ENCODE peak calls at places on chromosomes 13 and 19, in five cellular contexts. G is natural killer cell, J is testis, X is NCI-H187, Q is KG1. P is an unnamed sample.

GRCh38 chr13:44919103-44919804 is 70.0 kb downstream of the NUFIP1 start:
- DNase-seq in G (no peak), J (no peak), X (no peak), Q (no peak), P (no peak)

GRCh38 chr13:49499889-49500660 is 4.3 kb downstream of the PHF11 start:
- DNase-seq in G (no peak), J (no peak), X (no peak), Q (no peak), P (no peak)

GRCh38 chr13:30319703-30320102 is 12.4 kb upstream of the KATNAL1 start:
- DNase-seq in G (no peak), J (no peak), X (no peak), Q (no peak), P (no peak)

GRCh38 chr19:3479177-3479818 is 1.0 kb downstream of the SMIM24 start:
- DNase-seq in G (peak), J (peak), X (no peak), Q (peak), P (no peak)

GRCh38 chr13:79745141-79745540 is 264.2 kb downstream of the NDFIP2 start:
- DNase-seq in G (no peak), J (no peak), X (no peak), Q (no peak), P (no peak)

GRCh38 chr13:44692173-44692713 is 116.1 kb upstream of the TSC22D1 start:
- DNase-seq in G (no peak), J (no peak), X (no peak), Q (no peak), P (no peak)

GRCh38 chr19:18418034-18418724 is 1.0 kb upstream of the SSBP4 start:
- DNase-seq in G (no peak), J (no peak), X (no peak), Q (no peak), P (no peak)

GRCh38 chr19:4847190-4847973 is 15.9 kb upstream of the TICAM1 start:
- DNase-seq in G (no peak), J (no peak), X (no peak), Q (no peak), P (no peak)

GRCh38 chr19:18883530-18884304 is 12.2 kb downstream of the CERS1 start:
- DNase-seq in G (no peak), J (no peak), X (no peak), Q (no peak), P (no peak)

GRCh38 chr13:60047943-60048342 is 115.8 kb downstream of the DIAPH3 start:
- DNase-seq in G (no peak), J (no peak), X (no peak), Q (no peak), P (no peak)

GRCh38 chr13:20188649-20189553 is 3.8 kb downstream of the GJB2 start:
- DNase-seq in G (no peak), J (no peak), X (no peak), Q (no peak), P (no peak)

GRCh38 chr19:5290336-5291262 is 50.0 kb downstream of the PTPRS start:
- DNase-seq in G (no peak), J (no peak), X (no peak), Q (no peak), P (no peak)

GRCh38 chr13:110132178-110132975 is 174.6 kb downstream of the COL4A1 start:
- DNase-seq in G (no peak), J (no peak), X (peak), Q (no peak), P (no peak)

GRCh38 chr13:108213946-108214345 is 1.4 kb downstream of the LIG4 start:
- DNase-seq in G (no peak), J (no peak), X (peak), Q (no peak), P (no peak)

GRCh38 chr19:54138777-54139256 is 1.3 kb downstream of the CNOT3 start:
- DNase-seq in G (no peak), J (no peak), X (no peak), Q (no peak), P (no peak)

GRCh38 chr19:290539-291521 is at the start of gene PLPP2:
- DNase-seq in G (peak), J (peak), X (no peak), Q (no peak), P (no peak)

P was measured in pulmonary artery endothelial cell.